ENCODE peak calls at places on chromosomes 3 and 15, in ten cellular contexts. One of them, this sample, is unnamed.

GRCh38 chr3:100311011-100311410 is 23.5 kb upstream of the NIT2 start:
- DNase-seq in esophagus muscularis mucosa: no peak
- DNase-seq in dorsolateral prefrontal cortex: no peak
- DNase-seq in neural progenitor cell: no peak
- DNase-seq in CD8-positive, alpha-beta T cell: no peak
- DNase-seq in lung: no peak
- DNase-seq in PC-3: no peak
- DNase-seq in colonic mucosa: no peak
- DNase-seq in HFF-Myc: no peak
- DNase-seq in AG09309: no peak
- DNase-seq in this sample: no peak

GRCh38 chr15:82812994-82813393 is 3.6 kb downstream of the WHAMM start:
- DNase-seq in esophagus muscularis mucosa: no peak
- DNase-seq in dorsolateral prefrontal cortex: no peak
- DNase-seq in neural progenitor cell: no peak
- DNase-seq in CD8-positive, alpha-beta T cell: no peak
- DNase-seq in lung: no peak
- DNase-seq in PC-3: no peak
- DNase-seq in colonic mucosa: no peak
- DNase-seq in HFF-Myc: no peak
- DNase-seq in AG09309: no peak
- DNase-seq in this sample: no peak

GRCh38 chr3:185537369-185537970 is 14.9 kb downstream of the LIPH start:
- DNase-seq in esophagus muscularis mucosa: peak
- DNase-seq in dorsolateral prefrontal cortex: no peak
- DNase-seq in neural progenitor cell: no peak
- DNase-seq in CD8-positive, alpha-beta T cell: no peak
- DNase-seq in lung: peak
- DNase-seq in PC-3: peak
- DNase-seq in colonic mucosa: peak
- DNase-seq in HFF-Myc: peak
- DNase-seq in AG09309: peak
- DNase-seq in this sample: peak

GRCh38 chr15:52417957-52418356 is 110.7 kb downstream of the MYO5A start:
- DNase-seq in esophagus muscularis mucosa: no peak
- DNase-seq in dorsolateral prefrontal cortex: no peak
- DNase-seq in neural progenitor cell: no peak
- DNase-seq in CD8-positive, alpha-beta T cell: no peak
- DNase-seq in lung: no peak
- DNase-seq in PC-3: no peak
- DNase-seq in colonic mucosa: no peak
- DNase-seq in HFF-Myc: no peak
- DNase-seq in AG09309: no peak
- DNase-seq in this sample: no peak

GRCh38 chr3:29757054-29757777 is 476.3 kb downstream of the RBMS3 start:
- DNase-seq in esophagus muscularis mucosa: no peak
- DNase-seq in dorsolateral prefrontal cortex: no peak
- DNase-seq in neural progenitor cell: no peak
- DNase-seq in CD8-positive, alpha-beta T cell: no peak
- DNase-seq in lung: no peak
- DNase-seq in PC-3: peak
- DNase-seq in colonic mucosa: no peak
- DNase-seq in HFF-Myc: no peak
- DNase-seq in AG09309: no peak
- DNase-seq in this sample: no peak

GRCh38 chr15:52251144-52251860 is 44.3 kb downstream of the MYO5C start:
- DNase-seq in esophagus muscularis mucosa: no peak
- DNase-seq in dorsolateral prefrontal cortex: peak
- DNase-seq in neural progenitor cell: no peak
- DNase-seq in CD8-positive, alpha-beta T cell: no peak
- DNase-seq in lung: no peak
- DNase-seq in PC-3: no peak
- DNase-seq in colonic mucosa: no peak
- DNase-seq in HFF-Myc: no peak
- DNase-seq in AG09309: no peak
- DNase-seq in this sample: no peak

GRCh38 chr3:142285057-142285666 is 59.8 kb upstream of the GK5 start:
- DNase-seq in esophagus muscularis mucosa: no peak
- DNase-seq in dorsolateral prefrontal cortex: no peak
- DNase-seq in neural progenitor cell: no peak
- DNase-seq in CD8-positive, alpha-beta T cell: no peak
- DNase-seq in lung: no peak
- DNase-seq in PC-3: no peak
- DNase-seq in colonic mucosa: no peak
- DNase-seq in HFF-Myc: no peak
- DNase-seq in AG09309: no peak
- DNase-seq in this sample: no peak

GRCh38 chr15:37032091-37032775 is 68.1 kb downstream of the MEIS2 start:
- DNase-seq in esophagus muscularis mucosa: no peak
- DNase-seq in dorsolateral prefrontal cortex: no peak
- DNase-seq in neural progenitor cell: no peak
- DNase-seq in CD8-positive, alpha-beta T cell: no peak
- DNase-seq in lung: peak
- DNase-seq in PC-3: no peak
- DNase-seq in colonic mucosa: no peak
- DNase-seq in HFF-Myc: no peak
- DNase-seq in AG09309: no peak
- DNase-seq in this sample: no peak

DNA sequence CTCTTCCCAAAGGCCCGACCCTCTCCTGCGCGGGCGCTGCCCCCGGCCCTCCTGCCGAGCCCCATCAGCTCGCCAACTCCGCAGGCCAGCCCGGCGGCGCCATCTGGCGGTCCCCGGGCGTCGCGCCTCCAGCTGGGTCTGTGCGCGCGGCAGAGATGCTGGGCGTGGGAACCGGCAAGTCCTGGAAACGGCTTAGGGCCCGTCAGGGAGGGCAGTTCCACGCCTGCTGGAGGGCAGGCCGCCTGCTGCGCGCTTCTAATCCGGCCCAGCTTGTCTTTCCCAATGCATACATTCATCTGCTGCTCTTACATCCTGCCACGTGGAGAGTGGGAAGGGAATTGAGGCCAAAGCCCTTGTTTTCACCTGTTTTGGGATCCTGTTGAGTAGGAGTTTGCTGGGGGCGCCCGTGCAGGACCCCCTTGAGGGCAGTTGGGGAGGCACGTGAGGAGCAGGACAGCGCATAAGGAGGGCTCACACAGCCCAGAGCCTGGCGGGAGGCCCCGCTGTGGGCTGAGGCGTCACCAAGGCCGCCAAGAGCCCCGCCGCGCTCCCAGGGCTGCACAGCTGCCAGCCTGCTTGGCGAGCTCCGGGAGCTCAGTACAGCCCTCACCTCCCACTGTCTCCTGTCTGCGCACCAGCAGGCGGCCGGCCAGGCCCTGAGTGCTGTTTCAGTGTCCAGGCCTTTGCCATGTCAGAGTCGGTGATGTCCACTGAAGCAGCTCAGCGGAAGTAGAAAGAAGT is 165.6 kb downstream of the NSMCE3 start:
- DNase-seq in esophagus muscularis mucosa: no peak
- DNase-seq in dorsolateral prefrontal cortex: peak
- DNase-seq in neural progenitor cell: peak
- DNase-seq in CD8-positive, alpha-beta T cell: peak
- DNase-seq in lung: no peak
- DNase-seq in PC-3: peak
- DNase-seq in colonic mucosa: peak
- DNase-seq in HFF-Myc: peak
- DNase-seq in AG09309: peak
- DNase-seq in this sample: peak
- H3K4me3 ChIP-seq in esophagus muscularis mucosa: peak
- H3K4me3 ChIP-seq in dorsolateral prefrontal cortex: peak
- H3K4me3 ChIP-seq in neural progenitor cell: peak
- H3K4me3 ChIP-seq in CD8-positive, alpha-beta T cell: no peak
- H3K4me3 ChIP-seq in lung: no peak
- H3K4me3 ChIP-seq in PC-3: no peak
- H3K4me3 ChIP-seq in colonic mucosa: no peak
- H3K4me3 ChIP-seq in HFF-Myc: peak
- H3K4me3 ChIP-seq in AG09309: peak
- H3K4me3 ChIP-seq in this sample: peak

GRCh38 chr3:38250198-38250597 is 15.4 kb upstream of the SLC22A13 start:
- DNase-seq in esophagus muscularis mucosa: no peak
- DNase-seq in dorsolateral prefrontal cortex: no peak
- DNase-seq in neural progenitor cell: no peak
- DNase-seq in CD8-positive, alpha-beta T cell: no peak
- DNase-seq in lung: no peak
- DNase-seq in PC-3: no peak
- DNase-seq in colonic mucosa: no peak
- DNase-seq in HFF-Myc: no peak
- DNase-seq in AG09309: no peak
- DNase-seq in this sample: no peak
- TF ChIP-seq CTCF in esophagus muscularis mucosa: no peak
- TF ChIP-seq CTCF in dorsolateral prefrontal cortex: no peak
- TF ChIP-seq CTCF in neural progenitor cell: no peak
- TF ChIP-seq CTCF in CD8-positive, alpha-beta T cell: no peak
- TF ChIP-seq CTCF in lung: no peak
- TF ChIP-seq CTCF in PC-3: no peak
- TF ChIP-seq CTCF in colonic mucosa: no peak
- TF ChIP-seq CTCF in HFF-Myc: no peak
- TF ChIP-seq CTCF in AG09309: no peak
- TF ChIP-seq CTCF in this sample: no peak

GRCh38 chr3:45549961-45550360 is 44.6 kb upstream of the LIMD1 start:
- DNase-seq in esophagus muscularis mucosa: no peak
- DNase-seq in dorsolateral prefrontal cortex: no peak
- DNase-seq in neural progenitor cell: no peak
- DNase-seq in CD8-positive, alpha-beta T cell: no peak
- DNase-seq in lung: no peak
- DNase-seq in PC-3: no peak
- DNase-seq in colonic mucosa: no peak
- DNase-seq in HFF-Myc: no peak
- DNase-seq in AG09309: no peak
- DNase-seq in this sample: no peak

GRCh38 chr3:45553469-45553974 is 41.0 kb upstream of the LIMD1 start:
- DNase-seq in esophagus muscularis mucosa: no peak
- DNase-seq in dorsolateral prefrontal cortex: no peak
- DNase-seq in neural progenitor cell: no peak
- DNase-seq in CD8-positive, alpha-beta T cell: no peak
- DNase-seq in lung: no peak
- DNase-seq in PC-3: peak
- DNase-seq in colonic mucosa: peak
- DNase-seq in HFF-Myc: no peak
- DNase-seq in AG09309: no peak
- DNase-seq in this sample: peak

GRCh38 chr3:45552031-45552772 is 42.3 kb upstream of the LIMD1 start:
- DNase-seq in esophagus muscularis mucosa: no peak
- DNase-seq in dorsolateral prefrontal cortex: no peak
- DNase-seq in neural progenitor cell: no peak
- DNase-seq in CD8-positive, alpha-beta T cell: no peak
- DNase-seq in lung: no peak
- DNase-seq in PC-3: no peak
- DNase-seq in colonic mucosa: no peak
- DNase-seq in HFF-Myc: no peak
- DNase-seq in AG09309: no peak
- DNase-seq in this sample: peak

GRCh38 chr3:45552773-45553371 is 41.7 kb upstream of the LIMD1 start:
- DNase-seq in esophagus muscularis mucosa: no peak
- DNase-seq in dorsolateral prefrontal cortex: no peak
- DNase-seq in neural progenitor cell: no peak
- DNase-seq in CD8-positive, alpha-beta T cell: no peak
- DNase-seq in lung: no peak
- DNase-seq in PC-3: no peak
- DNase-seq in colonic mucosa: no peak
- DNase-seq in HFF-Myc: no peak
- DNase-seq in AG09309: no peak
- DNase-seq in this sample: no peak

DNA sequence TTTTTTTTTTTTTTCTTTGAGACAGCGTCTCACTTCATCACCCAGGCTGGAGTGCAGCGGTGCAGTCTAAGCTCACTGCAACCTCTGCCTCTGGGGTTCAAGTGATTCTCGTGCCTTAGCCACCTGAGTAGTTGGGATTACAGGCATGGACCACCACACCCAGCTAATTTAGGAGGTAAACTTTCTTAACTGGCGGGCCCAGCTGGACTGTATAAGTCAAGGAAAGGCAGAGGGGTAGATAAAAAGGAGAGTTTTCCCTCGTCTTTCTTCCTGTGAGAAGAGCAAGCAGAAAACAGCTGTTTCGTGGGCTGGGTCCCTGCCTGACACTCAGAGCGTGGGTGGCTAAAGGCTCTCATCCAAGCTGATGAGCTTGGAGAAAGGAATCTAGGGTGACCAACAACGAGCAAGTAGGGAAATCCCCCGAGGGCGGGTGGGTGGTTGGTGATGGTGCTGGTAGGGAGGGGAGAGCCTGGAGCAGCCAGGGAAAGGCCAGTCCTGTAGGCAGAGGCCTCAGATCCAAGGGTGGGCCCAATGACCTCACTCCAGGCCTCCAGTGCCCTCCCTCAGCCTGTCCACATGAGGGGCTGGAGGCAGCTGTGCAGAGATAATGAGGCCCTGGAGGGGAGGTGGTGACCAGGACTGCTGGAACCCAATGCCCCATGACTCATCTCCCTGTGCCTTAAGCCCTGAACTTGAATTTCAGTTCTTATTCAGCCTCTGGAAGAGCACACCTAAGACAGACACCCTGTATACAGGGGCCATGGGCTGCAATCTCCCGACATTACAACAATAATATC is 43.1 kb upstream of the LIMD1 start:
- DNase-seq in esophagus muscularis mucosa: no peak
- DNase-seq in dorsolateral prefrontal cortex: peak
- DNase-seq in neural progenitor cell: no peak
- DNase-seq in CD8-positive, alpha-beta T cell: no peak
- DNase-seq in lung: peak
- DNase-seq in PC-3: peak
- DNase-seq in colonic mucosa: peak
- DNase-seq in HFF-Myc: no peak
- DNase-seq in AG09309: peak
- DNase-seq in this sample: peak
- H3K4me3 ChIP-seq in esophagus muscularis mucosa: no peak
- H3K4me3 ChIP-seq in dorsolateral prefrontal cortex: no peak
- H3K4me3 ChIP-seq in neural progenitor cell: no peak
- H3K4me3 ChIP-seq in CD8-positive, alpha-beta T cell: no peak
- H3K4me3 ChIP-seq in lung: no peak
- H3K4me3 ChIP-seq in PC-3: no peak
- H3K4me3 ChIP-seq in colonic mucosa: no peak
- H3K4me3 ChIP-seq in HFF-Myc: peak
- H3K4me3 ChIP-seq in AG09309: no peak
- H3K4me3 ChIP-seq in this sample: no peak

GRCh38 chr3:17140670-17141505 is 256.1 kb downstream of the PLCL2 start:
- DNase-seq in esophagus muscularis mucosa: no peak
- DNase-seq in dorsolateral prefrontal cortex: no peak
- DNase-seq in neural progenitor cell: no peak
- DNase-seq in CD8-positive, alpha-beta T cell: no peak
- DNase-seq in lung: no peak
- DNase-seq in PC-3: peak
- DNase-seq in colonic mucosa: no peak
- DNase-seq in HFF-Myc: no peak
- DNase-seq in AG09309: no peak
- DNase-seq in this sample: no peak

GRCh38 chr3:17142516-17142915 is 257.8 kb downstream of the PLCL2 start:
- DNase-seq in esophagus muscularis mucosa: no peak
- DNase-seq in dorsolateral prefrontal cortex: no peak
- DNase-seq in neural progenitor cell: no peak
- DNase-seq in CD8-positive, alpha-beta T cell: no peak
- DNase-seq in lung: no peak
- DNase-seq in PC-3: no peak
- DNase-seq in colonic mucosa: no peak
- DNase-seq in HFF-Myc: no peak
- DNase-seq in AG09309: no peak
- DNase-seq in this sample: no peak

GRCh38 chr3:17141699-17142098 is 256.9 kb downstream of the PLCL2 start:
- DNase-seq in esophagus muscularis mucosa: no peak
- DNase-seq in dorsolateral prefrontal cortex: no peak
- DNase-seq in neural progenitor cell: no peak
- DNase-seq in CD8-positive, alpha-beta T cell: no peak
- DNase-seq in lung: no peak
- DNase-seq in PC-3: no peak
- DNase-seq in colonic mucosa: no peak
- DNase-seq in HFF-Myc: no peak
- DNase-seq in AG09309: no peak
- DNase-seq in this sample: no peak

GRCh38 chr3:17143893-17144664 is 259.3 kb downstream of the PLCL2 start:
- DNase-seq in esophagus muscularis mucosa: no peak
- DNase-seq in dorsolateral prefrontal cortex: no peak
- DNase-seq in neural progenitor cell: no peak
- DNase-seq in CD8-positive, alpha-beta T cell: no peak
- DNase-seq in lung: no peak
- DNase-seq in PC-3: no peak
- DNase-seq in colonic mucosa: no peak
- DNase-seq in HFF-Myc: no peak
- DNase-seq in AG09309: no peak
- DNase-seq in this sample: no peak

GRCh38 chr3:17144665-17144993 is 259.9 kb downstream of the PLCL2 start:
- DNase-seq in esophagus muscularis mucosa: no peak
- DNase-seq in dorsolateral prefrontal cortex: no peak
- DNase-seq in neural progenitor cell: no peak
- DNase-seq in CD8-positive, alpha-beta T cell: no peak
- DNase-seq in lung: no peak
- DNase-seq in PC-3: no peak
- DNase-seq in colonic mucosa: no peak
- DNase-seq in HFF-Myc: no peak
- DNase-seq in AG09309: no peak
- DNase-seq in this sample: no peak
- TF ChIP-seq CTCF in esophagus muscularis mucosa: no peak
- TF ChIP-seq CTCF in dorsolateral prefrontal cortex: no peak
- TF ChIP-seq CTCF in neural progenitor cell: no peak
- TF ChIP-seq CTCF in CD8-positive, alpha-beta T cell: no peak
- TF ChIP-seq CTCF in lung: no peak
- TF ChIP-seq CTCF in PC-3: no peak
- TF ChIP-seq CTCF in colonic mucosa: no peak
- TF ChIP-seq CTCF in HFF-Myc: no peak
- TF ChIP-seq CTCF in AG09309: no peak
- TF ChIP-seq CTCF in this sample: no peak